ENCODE peak calls at places on chromosomes 16 and 17, in seven cellular contexts. C is mucosa of descending colon, W is brain microvascular endothelial cell, B is testis, J is A549, Z is ovary, X is lower leg skin. H is an unnamed sample.

GRCh38 chr17:77619851-77620250 is 338.7 kb upstream of the TNRC6C start:
- DNase-seq in C (no peak), W (peak; percentile 80), B (no peak), J (no peak), Z (no peak), X (no peak), H (no peak)

GRCh38 chr16:35516971-35517370 is 2057.6 kb downstream of the TP53TG3F start:
- DNase-seq in C (no peak), W (no peak), B (no peak), J (no peak), Z (no peak), X (no peak), H (no peak)

GRCh38 chr17:28317965-28318758 is 838 bp upstream of the TMEM97 start:
- DNase-seq in C (no peak), W (no peak), B (no peak), J (no peak), Z (no peak), X (no peak), H (no peak)

GRCh38 chr17:18860161-18860972 is 2.4 kb downstream of the PRPSAP2 start:
- DNase-seq in C (no peak), W (no peak), B (no peak), J (no peak), Z (no peak), X (no peak), H (no peak)

GRCh38 chr17:81418710-81419332 is 23.6 kb downstream of the BAHCC1 start:
- DNase-seq in C (peak; percentile 47), W (no peak), B (no peak), J (no peak), Z (peak; percentile 46), X (no peak), H (no peak)

GRCh38 chr16:7304932-7305331 is 27.7 kb upstream of the RBFOX1 start:
- DNase-seq in C (no peak), W (no peak), B (no peak), J (no peak), Z (no peak), X (no peak), H (no peak)

GRCh38 chr17:58370309-58370708 is 18.3 kb upstream of the SUPT4H1 start:
- DNase-seq in C (no peak), W (no peak), B (no peak), J (no peak), Z (no peak), X (no peak), H (no peak)

GRCh38 chr16:20879175-20880053 is 20.7 kb downstream of the DCUN1D3 start:
- DNase-seq in C (no peak), W (no peak), B (no peak), J (peak; percentile 48), Z (no peak), X (no peak), H (no peak)

DNA sequence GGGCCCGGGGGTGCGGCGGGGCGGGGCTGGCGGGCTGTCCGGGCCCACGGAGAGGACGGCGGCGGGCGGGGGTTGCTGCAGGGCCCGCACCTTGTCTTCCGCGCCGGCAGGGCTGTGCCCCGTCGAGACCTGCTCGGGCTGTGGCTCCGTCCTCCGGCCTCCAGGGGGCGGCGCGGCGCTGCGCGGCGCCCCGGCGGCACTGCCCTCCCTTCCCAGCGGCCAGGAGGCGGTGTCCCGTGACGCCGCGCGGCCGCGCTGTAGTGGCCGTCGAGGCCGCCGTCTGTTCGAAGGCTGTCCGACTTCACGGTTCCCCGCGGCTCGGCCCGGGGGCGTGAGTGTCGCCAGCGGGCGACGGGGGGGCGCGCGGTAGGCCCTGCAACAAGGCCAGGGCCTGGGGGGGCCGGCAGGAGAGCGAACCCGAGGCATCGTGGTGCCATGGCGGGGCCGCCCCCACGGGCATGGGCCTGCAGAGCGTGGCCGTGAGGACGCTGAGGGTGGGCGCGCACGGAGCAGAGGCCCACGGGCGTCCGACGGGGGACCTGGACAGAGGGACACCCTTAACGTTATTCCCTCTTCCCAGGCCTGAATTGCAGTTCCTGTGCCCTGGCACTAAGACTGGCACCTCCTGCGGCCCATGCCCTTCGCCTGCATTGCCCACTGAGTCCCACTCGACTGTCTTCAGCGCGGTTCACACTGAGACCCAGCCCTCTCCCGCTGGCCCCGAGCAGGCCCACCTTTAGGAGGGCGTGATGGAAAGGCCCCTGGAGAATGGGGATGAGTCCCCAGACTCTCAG is at the start of gene PLEKHG4:
- DNase-seq in C (peak; percentile 82), W (peak; percentile 32), B (peak; percentile 75), J (peak; percentile 93), Z (peak; percentile 78), X (peak; percentile 60), H (peak; percentile 26)
- TF ChIP-seq CTCF in C (peak; percentile 74), W (peak; percentile 43), B (peak; percentile 70), J (peak; percentile 78), Z (peak; percentile 91), X (no peak), H (no peak)

DNA sequence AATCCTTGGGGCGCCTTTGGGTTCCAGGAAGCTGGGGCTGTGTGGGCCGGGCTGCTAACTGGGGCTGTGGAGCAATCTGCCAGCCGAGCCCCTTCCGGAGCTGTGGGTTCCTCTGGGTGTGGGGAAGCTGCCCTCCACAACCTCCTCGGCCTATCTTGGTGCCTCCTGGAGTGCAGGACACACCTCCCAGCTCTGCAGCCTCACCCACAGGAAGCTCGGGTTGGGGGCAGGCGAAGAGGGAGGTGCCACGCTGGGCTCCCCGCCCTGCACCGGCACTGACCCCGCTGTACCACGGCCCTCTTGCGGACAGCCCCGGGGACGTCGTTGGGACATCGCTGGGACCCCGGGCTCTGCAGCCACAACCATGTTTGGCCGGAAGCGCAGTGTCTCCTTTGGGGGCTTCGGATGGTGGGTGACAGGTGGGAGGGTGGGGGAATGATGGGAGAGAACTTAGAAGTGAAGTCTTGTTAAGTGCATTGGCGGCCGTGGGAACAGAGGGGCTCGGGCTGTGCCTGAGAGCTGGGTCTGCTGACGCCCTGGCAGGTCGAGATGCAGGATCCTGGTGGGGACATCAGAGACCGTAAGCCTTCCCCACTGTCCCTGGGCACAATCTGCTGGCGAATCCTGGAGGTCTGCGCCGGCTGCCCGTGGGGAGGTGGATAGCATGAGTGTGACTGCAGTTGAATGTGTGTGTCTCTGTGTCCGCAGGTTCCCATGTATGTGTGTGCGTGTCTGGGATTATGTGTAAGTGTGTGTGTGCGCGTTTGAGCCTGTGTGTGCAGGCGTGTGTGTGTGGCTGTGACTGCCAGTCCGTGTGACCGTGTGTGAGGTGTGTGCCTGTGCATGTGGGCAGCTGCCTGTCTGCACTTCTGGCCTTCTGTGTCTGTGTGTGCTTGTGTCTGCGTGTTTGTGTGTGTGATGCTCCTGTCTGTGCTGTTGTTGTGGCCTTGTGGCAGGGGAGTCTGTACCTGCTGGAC is at the start of gene RAP1GAP2:
- DNase-seq in C (peak; percentile 73), W (no peak), B (peak; percentile 41), J (no peak), Z (no peak), X (peak; percentile 64), H (no peak)
- TF ChIP-seq CTCF in C (no peak), W (no peak), B (no peak), J (no peak), Z (no peak), X (no peak), H (no peak)

DNA sequence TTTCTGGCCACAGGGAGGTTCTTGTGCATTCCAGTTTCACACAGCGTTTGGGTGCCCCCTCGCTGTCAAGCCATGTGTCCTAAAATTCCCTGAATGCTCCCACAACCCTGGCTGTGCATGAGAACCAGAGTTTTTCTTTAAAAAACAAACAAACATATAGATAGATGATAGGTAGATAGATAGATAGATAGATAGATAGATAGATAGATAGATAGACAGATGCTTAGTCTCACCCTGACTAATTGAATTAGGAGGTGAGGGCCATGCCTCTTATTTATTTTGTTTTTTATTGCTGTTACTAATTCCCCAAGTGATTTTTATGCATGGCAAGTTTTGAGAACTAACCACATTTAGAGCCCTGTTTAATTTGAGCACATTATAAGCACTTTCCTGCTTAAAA is 32.2 kb downstream of the PRSS54 start:
- DNase-seq in C (no peak), W (no peak), B (no peak), J (no peak), Z (no peak), X (no peak), H (no peak)
- TF ChIP-seq CTCF in C (no peak), W (no peak), B (no peak), J (no peak), Z (no peak), X (no peak), H (no peak)

DNA sequence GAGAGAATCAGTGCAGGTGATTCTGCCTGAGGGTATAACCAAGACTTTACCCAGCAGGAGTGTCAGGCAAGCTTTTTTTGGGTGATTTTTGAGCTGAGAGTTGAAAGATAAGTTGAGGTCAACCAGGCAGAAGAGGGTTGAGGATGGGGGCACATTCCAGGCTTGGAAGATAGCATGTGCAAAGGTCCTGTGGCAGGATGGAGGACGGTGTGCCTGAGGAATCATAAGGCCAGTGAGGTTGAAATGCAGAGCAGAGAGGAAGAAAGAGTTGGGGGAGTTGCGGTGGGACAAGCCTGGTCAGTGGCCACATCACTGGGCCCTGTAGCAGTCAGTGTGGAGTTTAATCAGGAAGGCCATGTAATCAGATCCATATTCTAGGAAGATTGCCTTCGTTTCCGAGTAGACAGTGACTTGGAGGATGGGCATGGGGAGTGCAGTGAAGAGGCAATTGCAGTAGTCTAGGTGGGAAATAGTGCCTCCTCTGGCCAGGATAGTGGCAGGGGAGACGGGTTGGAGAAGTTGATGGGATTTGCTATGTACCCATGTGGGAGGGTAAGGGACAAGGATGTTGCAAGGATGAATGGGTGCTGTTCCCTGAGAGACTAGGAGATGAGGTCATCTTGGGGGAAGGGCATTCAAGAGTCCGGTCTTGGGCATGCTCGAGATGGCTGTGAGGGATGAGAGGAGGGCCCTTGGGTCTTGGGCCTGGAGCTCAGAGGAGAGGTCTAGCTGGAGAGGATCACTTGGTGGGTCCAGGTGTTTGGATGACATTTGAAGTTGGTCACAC is 3.9 kb downstream of the PLEKHG4 start:
- DNase-seq in C (no peak), W (peak; percentile 26), B (no peak), J (no peak), Z (no peak), X (no peak), H (no peak)
- TF ChIP-seq CTCF in C (no peak), W (peak; percentile 24), B (no peak), J (no peak), Z (no peak), X (no peak), H (no peak)

DNA sequence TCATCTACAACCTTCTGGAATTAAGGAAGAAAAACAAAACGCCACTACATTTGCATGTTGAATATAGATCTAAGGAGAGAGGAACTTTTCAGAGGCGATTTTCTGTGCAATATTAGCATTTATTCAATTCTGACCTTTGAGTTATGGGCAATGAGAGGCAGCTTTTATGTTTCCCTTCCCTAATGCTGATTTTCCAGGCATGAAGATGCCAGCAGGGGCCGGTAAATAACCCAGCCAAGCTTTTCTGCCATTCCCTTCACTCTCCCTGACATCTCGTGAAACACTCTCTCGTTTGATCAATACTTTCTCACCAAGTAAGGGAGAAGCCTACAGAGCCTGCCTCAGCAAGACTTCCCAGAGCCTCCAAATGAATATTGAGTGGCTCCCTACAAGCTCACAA is 470.5 kb upstream of the GOT2 start:
- DNase-seq in C (no peak), W (no peak), B (no peak), J (no peak), Z (no peak), X (no peak), H (no peak)
- TF ChIP-seq CTCF in C (no peak), W (no peak), B (no peak), J (no peak), Z (no peak), X (no peak), H (no peak)

H was measured in omental fat pad.